ENCODE peak calls at places on chromosomes 2 and 18, in five cellular contexts. One of them, this sample, is unnamed.

GRCh38 chr2:5777089-5777488 is 84.9 kb downstream of the SOX11 start:
- DNase-seq in neural progenitor cell: no peak
- DNase-seq in neuronal stem cell: no peak
- DNase-seq in tibial nerve: no peak
- DNase-seq in ACHN: no peak
- DNase-seq in this sample: no peak

GRCh38 chr18:75341267-75341666 is 86.2 kb downstream of the SMIM21 start:
- DNase-seq in neural progenitor cell: peak
- DNase-seq in neuronal stem cell: peak
- DNase-seq in tibial nerve: no peak
- DNase-seq in ACHN: no peak
- DNase-seq in this sample: no peak

GRCh38 chr2:101014264-101014857 is 12.3 kb downstream of the RPL31 start:
- DNase-seq in neural progenitor cell: no peak
- DNase-seq in neuronal stem cell: no peak
- DNase-seq in tibial nerve: no peak
- DNase-seq in ACHN: no peak
- DNase-seq in this sample: no peak

GRCh38 chr2:103959174-103960125 is 894.5 kb upstream of the POU3F3 start:
- DNase-seq in neural progenitor cell: peak
- DNase-seq in neuronal stem cell: peak
- DNase-seq in tibial nerve: no peak
- DNase-seq in ACHN: peak
- DNase-seq in this sample: peak

GRCh38 chr2:133139847-133140533 is 428.3 kb downstream of the NCKAP5 start:
- DNase-seq in neural progenitor cell: peak
- DNase-seq in neuronal stem cell: peak
- DNase-seq in tibial nerve: no peak
- DNase-seq in ACHN: no peak
- DNase-seq in this sample: no peak

GRCh38 chr2:7010376-7010775 is 93.2 kb downstream of the RNF144A start:
- DNase-seq in neural progenitor cell: no peak
- DNase-seq in neuronal stem cell: no peak
- DNase-seq in tibial nerve: no peak
- DNase-seq in ACHN: no peak
- DNase-seq in this sample: no peak

GRCh38 chr2:232890896-232891601 is 21.0 kb downstream of the SNORC start:
- DNase-seq in neural progenitor cell: peak
- DNase-seq in neuronal stem cell: no peak
- DNase-seq in tibial nerve: peak
- DNase-seq in ACHN: peak
- DNase-seq in this sample: no peak

GRCh38 chr2:239751719-239752355 is 273.3 kb downstream of the NDUFA10 start:
- DNase-seq in neural progenitor cell: no peak
- DNase-seq in neuronal stem cell: no peak
- DNase-seq in tibial nerve: no peak
- DNase-seq in ACHN: no peak
- DNase-seq in this sample: peak

GRCh38 chr2:197293252-197294007 is 17.1 kb downstream of the ANKRD44 start:
- DNase-seq in neural progenitor cell: no peak
- DNase-seq in neuronal stem cell: no peak
- DNase-seq in tibial nerve: no peak
- DNase-seq in ACHN: no peak
- DNase-seq in this sample: no peak

GRCh38 chr18:68121308-68121707 is 593.6 kb downstream of the TMX3 start:
- DNase-seq in neural progenitor cell: peak
- DNase-seq in neuronal stem cell: no peak
- DNase-seq in tibial nerve: no peak
- DNase-seq in ACHN: no peak
- DNase-seq in this sample: no peak

GRCh38 chr2:238286987-238287386 is 1.4 kb downstream of the PER2 start:
- DNase-seq in neural progenitor cell: no peak
- DNase-seq in neuronal stem cell: no peak
- DNase-seq in tibial nerve: no peak
- DNase-seq in ACHN: no peak
- DNase-seq in this sample: no peak

This sample was measured in retina.